ENCODE peak calls at places on chromosomes 2 and 18, in nine cellular contexts. One of them, this sample, is unnamed.

GRCh38 chr18:72086421-72086820 is 457.7 kb downstream of the CBLN2 start:
- DNase-seq in PC-3: peak; percentile 44
- DNase-seq in PC-9: peak; percentile 37
- DNase-seq in GM23248: peak; percentile 26
- DNase-seq in hepatocyte: peak; percentile 52
- DNase-seq in Karpas-422: peak; percentile 75
- DNase-seq in OCI-LY7: peak; percentile 31
- DNase-seq in GM23338: peak; percentile 53
- DNase-seq in HCT116: no peak
- DNase-seq in this sample: peak; percentile 29

GRCh38 chr2:99682280-99683060 is 192.7 kb upstream of the REV1 start:
- DNase-seq in PC-3: no peak
- DNase-seq in PC-9: no peak
- DNase-seq in GM23248: peak; percentile 69
- DNase-seq in hepatocyte: no peak
- DNase-seq in Karpas-422: no peak
- DNase-seq in OCI-LY7: no peak
- DNase-seq in GM23338: no peak
- DNase-seq in HCT116: no peak
- DNase-seq in this sample: no peak

GRCh38 chr18:73407506-73407905 is 539.7 kb upstream of the NETO1 start:
- DNase-seq in PC-3: no peak
- DNase-seq in PC-9: no peak
- DNase-seq in GM23248: peak; percentile 14
- DNase-seq in hepatocyte: no peak
- DNase-seq in Karpas-422: no peak
- DNase-seq in OCI-LY7: no peak
- DNase-seq in GM23338: no peak
- DNase-seq in HCT116: no peak
- DNase-seq in this sample: no peak

GRCh38 chr18:48850891-48851302 is 99.9 kb downstream of the SMAD7 start:
- DNase-seq in PC-3: no peak
- DNase-seq in PC-9: no peak
- DNase-seq in GM23248: no peak
- DNase-seq in hepatocyte: no peak
- DNase-seq in Karpas-422: no peak
- DNase-seq in OCI-LY7: no peak
- DNase-seq in GM23338: no peak
- DNase-seq in HCT116: no peak
- DNase-seq in this sample: no peak

GRCh38 chr2:109529532-109530449 is 84.0 kb downstream of the SEPTIN10 start:
- DNase-seq in PC-3: no peak
- DNase-seq in PC-9: no peak
- DNase-seq in GM23248: peak; percentile 26
- DNase-seq in hepatocyte: no peak
- DNase-seq in Karpas-422: no peak
- DNase-seq in OCI-LY7: no peak
- DNase-seq in GM23338: no peak
- DNase-seq in HCT116: no peak
- DNase-seq in this sample: no peak

GRCh38 chr2:197838036-197838435 is 33.6 kb downstream of the PLCL1 start:
- DNase-seq in PC-3: no peak
- DNase-seq in PC-9: no peak
- DNase-seq in GM23248: peak; percentile 70
- DNase-seq in hepatocyte: no peak
- DNase-seq in Karpas-422: no peak
- DNase-seq in OCI-LY7: no peak
- DNase-seq in GM23338: no peak
- DNase-seq in HCT116: no peak
- DNase-seq in this sample: peak; percentile 93

GRCh38 chr2:98608962-98609604 is 694 bp downstream of the UNC50 start:
- DNase-seq in PC-3: peak; percentile 39
- DNase-seq in PC-9: no peak
- DNase-seq in GM23248: peak; percentile 78
- DNase-seq in hepatocyte: peak; percentile 63
- DNase-seq in Karpas-422: peak; percentile 51
- DNase-seq in OCI-LY7: peak; percentile 24
- DNase-seq in GM23338: peak; percentile 41
- DNase-seq in HCT116: no peak
- DNase-seq in this sample: peak; percentile 12

GRCh38 chr2:42133771-42134195 is 35.4 kb upstream of the EML4 start:
- DNase-seq in PC-3: no peak
- DNase-seq in PC-9: no peak
- DNase-seq in GM23248: no peak
- DNase-seq in hepatocyte: no peak
- DNase-seq in Karpas-422: no peak
- DNase-seq in OCI-LY7: no peak
- DNase-seq in GM23338: no peak
- DNase-seq in HCT116: no peak
- DNase-seq in this sample: no peak

GRCh38 chr2:120559401-120559800 is 176.3 kb upstream of the GLI2 start:
- DNase-seq in PC-3: peak; percentile 14
- DNase-seq in PC-9: peak; percentile 89
- DNase-seq in GM23248: peak; percentile 98
- DNase-seq in hepatocyte: peak; percentile 65
- DNase-seq in Karpas-422: no peak
- DNase-seq in OCI-LY7: no peak
- DNase-seq in GM23338: no peak
- DNase-seq in HCT116: no peak
- DNase-seq in this sample: no peak

GRCh38 chr2:37569986-37570688 is 101.3 kb downstream of the CDC42EP3 start:
- DNase-seq in PC-3: peak; percentile 52
- DNase-seq in PC-9: no peak
- DNase-seq in GM23248: peak; percentile 55
- DNase-seq in hepatocyte: no peak
- DNase-seq in Karpas-422: no peak
- DNase-seq in OCI-LY7: no peak
- DNase-seq in GM23338: no peak
- DNase-seq in HCT116: no peak
- DNase-seq in this sample: no peak

GRCh38 chr2:215828528-215829184 is 184.7 kb downstream of the MREG start:
- DNase-seq in PC-3: peak; percentile 86
- DNase-seq in PC-9: peak; percentile 60
- DNase-seq in GM23248: peak; percentile 74
- DNase-seq in hepatocyte: peak; percentile 79
- DNase-seq in Karpas-422: peak; percentile 87
- DNase-seq in OCI-LY7: peak; percentile 64
- DNase-seq in GM23338: peak; percentile 89
- DNase-seq in HCT116: peak; percentile 58
- DNase-seq in this sample: peak; percentile 48

GRCh38 chr18:6650756-6651155 is 78.8 kb upstream of the ARHGAP28 start:
- DNase-seq in PC-3: no peak
- DNase-seq in PC-9: no peak
- DNase-seq in GM23248: no peak
- DNase-seq in hepatocyte: no peak
- DNase-seq in Karpas-422: no peak
- DNase-seq in OCI-LY7: no peak
- DNase-seq in GM23338: no peak
- DNase-seq in HCT116: no peak
- DNase-seq in this sample: no peak

GRCh38 chr2:133054297-133054696 is 384.3 kb upstream of the LYPD1 start:
- DNase-seq in PC-3: no peak
- DNase-seq in PC-9: no peak
- DNase-seq in GM23248: peak; percentile 21
- DNase-seq in hepatocyte: no peak
- DNase-seq in Karpas-422: no peak
- DNase-seq in OCI-LY7: no peak
- DNase-seq in GM23338: peak; percentile 47
- DNase-seq in HCT116: no peak
- DNase-seq in this sample: no peak

GRCh38 chr18:2104620-2105462 is 466.5 kb downstream of the METTL4 start:
- DNase-seq in PC-3: peak; percentile 64
- DNase-seq in PC-9: no peak
- DNase-seq in GM23248: peak; percentile 59
- DNase-seq in hepatocyte: peak; percentile 56
- DNase-seq in Karpas-422: peak; percentile 84
- DNase-seq in OCI-LY7: peak; percentile 69
- DNase-seq in GM23338: peak; percentile 73
- DNase-seq in HCT116: peak; percentile 31
- DNase-seq in this sample: peak; percentile 43

GRCh38 chr2:37798315-37799005 is 126.6 kb upstream of the RMDN2 start:
- DNase-seq in PC-3: no peak
- DNase-seq in PC-9: no peak
- DNase-seq in GM23248: no peak
- DNase-seq in hepatocyte: no peak
- DNase-seq in Karpas-422: peak; percentile 52
- DNase-seq in OCI-LY7: peak; percentile 24
- DNase-seq in GM23338: no peak
- DNase-seq in HCT116: no peak
- DNase-seq in this sample: no peak

GRCh38 chr2:204022550-204022949 is 86.0 kb downstream of the ICOS start:
- DNase-seq in PC-3: no peak
- DNase-seq in PC-9: no peak
- DNase-seq in GM23248: no peak
- DNase-seq in hepatocyte: no peak
- DNase-seq in Karpas-422: no peak
- DNase-seq in OCI-LY7: no peak
- DNase-seq in GM23338: no peak
- DNase-seq in HCT116: no peak
- DNase-seq in this sample: no peak
- H3K4me3 ChIP-seq in PC-3: no peak overlapping the region
- H3K4me3 ChIP-seq in PC-9: no peak overlapping the region
- H3K4me3 ChIP-seq in GM23248: no peak overlapping the region
- H3K4me3 ChIP-seq in hepatocyte: no peak overlapping the region
- H3K4me3 ChIP-seq in Karpas-422: no peak overlapping the region
- H3K4me3 ChIP-seq in OCI-LY7: no peak overlapping the region
- H3K4me3 ChIP-seq in GM23338: no peak overlapping the region
- H3K4me3 ChIP-seq in HCT116: no peak overlapping the region
- H3K4me3 ChIP-seq in this sample: no peak overlapping the region

DNA sequence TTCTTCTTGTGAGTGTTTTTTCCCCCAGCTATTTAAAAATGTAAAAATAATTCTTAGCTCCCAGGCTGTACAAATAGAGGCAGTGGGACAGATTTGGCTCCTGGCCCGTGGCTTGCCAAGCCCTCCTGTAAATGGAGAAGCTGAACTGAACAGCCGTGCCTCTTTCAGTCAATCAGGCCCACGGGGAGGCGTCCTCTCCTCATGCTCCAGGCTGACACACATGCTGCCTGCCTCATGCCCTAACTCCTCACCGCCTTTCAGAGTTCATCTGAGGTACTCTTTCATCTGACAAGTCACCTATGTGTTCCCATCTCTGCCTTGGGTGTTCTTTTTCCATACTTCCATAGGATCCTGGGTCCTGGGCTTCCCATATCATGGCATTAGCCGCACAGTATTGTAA is 58.9 kb downstream of the BMP10 start:
- DNase-seq in PC-3: no peak
- DNase-seq in PC-9: no peak
- DNase-seq in GM23248: no peak
- DNase-seq in hepatocyte: no peak
- DNase-seq in Karpas-422: no peak
- DNase-seq in OCI-LY7: no peak
- DNase-seq in GM23338: no peak
- DNase-seq in HCT116: no peak
- DNase-seq in this sample: no peak
- H3K36me3 ChIP-seq in PC-3: no peaks in the 10 kb centered on the region
- H3K36me3 ChIP-seq in PC-9: no peaks in the 10 kb centered on the region
- H3K36me3 ChIP-seq in GM23248: no peaks in the 10 kb centered on the region
- H3K36me3 ChIP-seq in hepatocyte: no peaks in the 10 kb centered on the region
- H3K36me3 ChIP-seq in Karpas-422: peaks cover 77% of the 10 kb centered on the region
- H3K36me3 ChIP-seq in OCI-LY7: peaks cover 85% of the 10 kb centered on the region
- H3K36me3 ChIP-seq in GM23338: no peaks in the 10 kb centered on the region
- H3K36me3 ChIP-seq in HCT116: no peaks in the 10 kb centered on the region
- H3K36me3 ChIP-seq in this sample: peaks cover 4% of the 10 kb centered on the region

GRCh38 chr18:27731211-27731610 is 445.7 kb downstream of the CDH2 start:
- DNase-seq in PC-3: no peak
- DNase-seq in PC-9: no peak
- DNase-seq in GM23248: no peak
- DNase-seq in hepatocyte: no peak
- DNase-seq in Karpas-422: no peak
- DNase-seq in OCI-LY7: no peak
- DNase-seq in GM23338: no peak
- DNase-seq in HCT116: no peak
- DNase-seq in this sample: no peak
- H3K9me2 ChIP-seq in PC-3: no peaks in the 10 kb centered on the region
- H3K9me2 ChIP-seq in PC-9: no peaks in the 10 kb centered on the region
- H3K9me2 ChIP-seq in GM23248: no peaks in the 10 kb centered on the region
- H3K9me2 ChIP-seq in hepatocyte: no peaks in the 10 kb centered on the region
- H3K9me2 ChIP-seq in Karpas-422: no peaks in the 10 kb centered on the region
- H3K9me2 ChIP-seq in OCI-LY7: no peaks in the 10 kb centered on the region
- H3K9me2 ChIP-seq in GM23338: no peaks in the 10 kb centered on the region
- H3K9me2 ChIP-seq in HCT116: no peaks in the 10 kb centered on the region
- H3K9me2 ChIP-seq in this sample: no peaks in the 10 kb centered on the region

GRCh38 chr2:231222318-231223000 is 24.0 kb downstream of the ARMC9 start:
- DNase-seq in PC-3: no peak
- DNase-seq in PC-9: no peak
- DNase-seq in GM23248: peak; percentile 20
- DNase-seq in hepatocyte: no peak
- DNase-seq in Karpas-422: no peak
- DNase-seq in OCI-LY7: no peak
- DNase-seq in GM23338: no peak
- DNase-seq in HCT116: no peak
- DNase-seq in this sample: peak; percentile 76

GRCh38 chr2:231223001-231223375 is 24.6 kb downstream of the ARMC9 start:
- DNase-seq in PC-3: no peak
- DNase-seq in PC-9: no peak
- DNase-seq in GM23248: no peak
- DNase-seq in hepatocyte: no peak
- DNase-seq in Karpas-422: no peak
- DNase-seq in OCI-LY7: no peak
- DNase-seq in GM23338: no peak
- DNase-seq in HCT116: no peak
- DNase-seq in this sample: no peak

GRCh38 chr2:231219289-231219688 is 20.9 kb downstream of the ARMC9 start:
- DNase-seq in PC-3: no peak
- DNase-seq in PC-9: no peak
- DNase-seq in GM23248: no peak
- DNase-seq in hepatocyte: no peak
- DNase-seq in Karpas-422: no peak
- DNase-seq in OCI-LY7: no peak
- DNase-seq in GM23338: no peak
- DNase-seq in HCT116: no peak
- DNase-seq in this sample: no peak

GRCh38 chr2:231223458-231223970 is 25.1 kb downstream of the ARMC9 start:
- DNase-seq in PC-3: no peak
- DNase-seq in PC-9: no peak
- DNase-seq in GM23248: no peak
- DNase-seq in hepatocyte: no peak
- DNase-seq in Karpas-422: no peak
- DNase-seq in OCI-LY7: no peak
- DNase-seq in GM23338: no peak
- DNase-seq in HCT116: no peak
- DNase-seq in this sample: no peak

DNA sequence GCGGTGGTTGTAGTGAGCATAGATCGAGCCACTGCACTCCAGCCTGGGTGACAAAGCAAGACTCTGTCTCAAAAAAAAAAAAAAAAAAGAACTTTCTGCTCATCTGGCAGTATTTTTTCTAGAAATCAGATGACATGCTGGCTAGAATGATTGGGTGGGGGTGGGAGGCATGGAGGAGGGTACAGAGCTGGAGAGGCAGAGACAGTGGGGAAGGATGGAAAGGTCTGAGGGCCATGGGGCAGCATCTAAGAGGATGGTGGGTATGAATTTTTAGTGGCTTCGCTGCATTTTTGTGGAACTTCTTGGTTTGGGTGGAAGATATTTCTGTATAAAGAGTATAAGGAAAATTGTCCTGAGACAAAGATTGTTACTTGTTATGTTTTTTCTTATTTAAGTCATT is 23.3 kb downstream of the ARMC9 start:
- DNase-seq in PC-3: no peak
- DNase-seq in PC-9: no peak
- DNase-seq in GM23248: no peak
- DNase-seq in hepatocyte: no peak
- DNase-seq in Karpas-422: no peak
- DNase-seq in OCI-LY7: no peak
- DNase-seq in GM23338: no peak
- DNase-seq in HCT116: no peak
- DNase-seq in this sample: no peak
- H3K4me3 ChIP-seq in PC-3: no peak overlapping the region
- H3K4me3 ChIP-seq in PC-9: no peak overlapping the region
- H3K4me3 ChIP-seq in GM23248: no peak overlapping the region
- H3K4me3 ChIP-seq in hepatocyte: no peak overlapping the region
- H3K4me3 ChIP-seq in Karpas-422: no peak overlapping the region
- H3K4me3 ChIP-seq in OCI-LY7: no peak overlapping the region
- H3K4me3 ChIP-seq in GM23338: no peak overlapping the region
- H3K4me3 ChIP-seq in HCT116: no peak overlapping the region
- H3K4me3 ChIP-seq in this sample: peak overlapping the region; percentile 50